ENCODE peak calls at places on chromosomes 16 and 17, in nine cellular contexts. F is transverse colon; T is A549; N is effector memory CD4-positive, alpha-beta T cell; P is left ventricle myocardium inferior; Y is hepatocyte; Q is heart left ventricle; C is ovary; S is Caco-2. G is an unnamed sample. For H3K4me1, the result is how much of the 10 kb centered on the place peaks cover.

GRCh38 chr17:75267403-75268232 is 3.4 kb downstream of the MIF4GD start:
- DNase-seq in F (peak), T (peak), N (no peak), P (no peak), Y (peak), Q (no peak), C (no peak), S (peak), G (no peak)

GRCh38 chr16:2592786-2593185 is 55.0 kb downstream of the PDPK1 start:
- DNase-seq in F (no peak), T (no peak), N (no peak), P (no peak), Y (no peak), Q (no peak), C (no peak), S (no peak), G (no peak)

GRCh38 chr17:3040882-3041281 is 22.5 kb downstream of the OR1D5 start:
- DNase-seq in F (no peak), T (no peak), N (no peak), P (no peak), Y (no peak), Q (no peak), C (no peak), S (no peak), G (no peak)

GRCh38 chr16:55294129-55294528 is 29.9 kb upstream of the IRX6 start:
- DNase-seq in F (no peak), T (no peak), N (no peak), P (no peak), Y (no peak), Q (no peak), C (no peak), S (peak), G (no peak)

GRCh38 chr17:46212634-46213435 is 19.6 kb upstream of the KANSL1 start:
- DNase-seq in F (peak), T (peak), N (peak), P (no peak), Y (peak), Q (peak), C (peak), S (peak), G (no peak)

GRCh38 chr16:24526701-24527470 is 12.5 kb upstream of the RBBP6 start:
- DNase-seq in F (no peak), T (no peak), N (no peak), P (no peak), Y (no peak), Q (no peak), C (no peak), S (no peak), G (no peak)

GRCh38 chr16:31333686-31334649 is 21.0 kb upstream of the ITGAX start:
- DNase-seq in F (no peak), T (peak), N (no peak), P (no peak), Y (peak), Q (no peak), C (no peak), S (peak), G (no peak)

GRCh38 chr16:9225527-9226316 is 134.3 kb downstream of the HAPSTR1 start:
- DNase-seq in F (no peak), T (peak), N (no peak), P (no peak), Y (peak), Q (no peak), C (no peak), S (peak), G (no peak)

GRCh38 chr17:51028176-51028863 is 92.3 kb downstream of the SPAG9 start:
- DNase-seq in F (no peak), T (no peak), N (no peak), P (no peak), Y (no peak), Q (no peak), C (no peak), S (no peak), G (no peak)

GRCh38 chr16:1193143-1193824 is 31.8 kb downstream of the TPSG1 start:
- DNase-seq in F (peak), T (no peak), N (no peak), P (no peak), Y (no peak), Q (no peak), C (no peak), S (peak), G (no peak)

GRCh38 chr16:4392382-4393242 is 21.0 kb downstream of the VASN start:
- DNase-seq in F (no peak), T (no peak), N (no peak), P (peak), Y (peak), Q (peak), C (peak), S (no peak), G (no peak)

GRCh38 chr16:72833491-72833890 is 214.4 kb downstream of the ZFHX3 start:
- DNase-seq in F (no peak), T (peak), N (no peak), P (no peak), Y (no peak), Q (no peak), C (no peak), S (no peak), G (no peak)

GRCh38 chr17:31260151-31260550 is 36.9 kb downstream of the OMG start:
- DNase-seq in F (no peak), T (no peak), N (no peak), P (no peak), Y (no peak), Q (no peak), C (no peak), S (no peak), G (no peak)

GRCh38 chr17:78997881-78998280 is 11.7 kb downstream of the CANT1 start:
- DNase-seq in F (no peak), T (no peak), N (no peak), P (no peak), Y (no peak), Q (no peak), C (no peak), S (no peak), G (peak)

GRCh38 chr16:89828199-89828869 is at the start of gene SPIRE2:
- DNase-seq in F (peak), T (peak), N (peak), P (peak), Y (peak), Q (peak), C (peak), S (peak), G (no peak)

GRCh38 chr17:1906622-1907021 is 76.8 kb downstream of the RPA1 start:
- DNase-seq in F (no peak), T (no peak), N (no peak), P (no peak), Y (peak), Q (no peak), C (no peak), S (peak), G (no peak)

GRCh38 chr16:68972720-68973119 is 129.4 kb downstream of the TANGO6 start:
- DNase-seq in F (peak), T (peak), N (no peak), P (no peak), Y (peak), Q (no peak), C (no peak), S (peak), G (no peak)

GRCh38 chr16:64627288-64627687 is 494.6 kb downstream of the CDH11 start:
- DNase-seq in F (no peak), T (no peak), N (no peak), P (no peak), Y (no peak), Q (no peak), C (no peak), S (no peak), G (no peak)

GRCh38 chr17:49776864-49777263 is 11.6 kb upstream of the KAT7 start:
- DNase-seq in F (no peak), T (no peak), N (no peak), P (no peak), Y (no peak), Q (no peak), C (no peak), S (no peak), G (no peak)

GRCh38 chr16:10827691-10828341 is 9.2 kb upstream of the TVP23A start:
- DNase-seq in F (peak), T (no peak), N (no peak), P (peak), Y (peak), Q (peak), C (peak), S (no peak), G (peak)

GRCh38 chr17:74245145-74245817 is 28.8 kb upstream of the DNAI2 start:
- DNase-seq in F (no peak), T (no peak), N (no peak), P (no peak), Y (no peak), Q (no peak), C (no peak), S (no peak), G (no peak)

GRCh38 chr16:88375236-88376052 is 7.3 kb upstream of the ZNF469 start:
- DNase-seq in F (no peak), T (no peak), N (no peak), P (peak), Y (no peak), Q (peak), C (no peak), S (no peak), G (no peak)

GRCh38 chr17:15490634-15491261 is 23.3 kb upstream of the CDRT4 start:
- DNase-seq in F (peak), T (no peak), N (no peak), P (peak), Y (peak), Q (peak), C (no peak), S (peak), G (peak)

GRCh38 chr16:69725480-69726312 is 664 bp downstream of the NQO1 start:
- DNase-seq in F (no peak), T (no peak), N (no peak), P (no peak), Y (no peak), Q (no peak), C (no peak), S (no peak), G (no peak)

GRCh38 chr17:19645608-19646250 is 2.8 kb upstream of the ALDH3A2 start:
- DNase-seq in F (peak), T (peak), N (peak), P (no peak), Y (peak), Q (no peak), C (no peak), S (peak), G (no peak)

GRCh38 chr17:10757067-10757466 is 27.2 kb upstream of the TMEM220 start:
- DNase-seq in F (no peak), T (peak), N (no peak), P (no peak), Y (peak), Q (no peak), C (no peak), S (peak), G (no peak)

GRCh38 chr17:61749823-61750404 is 113.4 kb downstream of the BRIP1 start:
- DNase-seq in F (no peak), T (no peak), N (no peak), P (no peak), Y (no peak), Q (no peak), C (no peak), S (no peak), G (no peak)

GRCh38 chr16:62225675-62226074 is 189.4 kb upstream of the CDH8 start:
- DNase-seq in F (peak), T (peak), N (no peak), P (peak), Y (peak), Q (peak), C (peak), S (peak), G (peak)

GRCh38 chr17:81682565-81683207 is 911 bp downstream of the ARL16 start:
- DNase-seq in F (no peak), T (no peak), N (no peak), P (no peak), Y (no peak), Q (no peak), C (no peak), S (no peak), G (no peak)

GRCh38 chr16:78522327-78522726 is 422.9 kb downstream of the WWOX start:
- DNase-seq in F (no peak), T (no peak), N (no peak), P (no peak), Y (no peak), Q (no peak), C (no peak), S (no peak), G (no peak)

GRCh38 chr16:23302045-23302956 is at the start of gene SCNN1B:
- DNase-seq in F (peak), T (no peak), N (no peak), P (no peak), Y (no peak), Q (no peak), C (no peak), S (peak), G (no peak)

GRCh38 chr17:64269687-64270649 is 6.9 kb upstream of the TEX2 start:
- DNase-seq in F (no peak), T (no peak), N (no peak), P (no peak), Y (no peak), Q (no peak), C (no peak), S (no peak), G (no peak)

GRCh38 chr16:81316176-81316496 is 1.4 kb downstream of the GAN start:
- DNase-seq in F (no peak), T (no peak), N (no peak), P (no peak), Y (no peak), Q (no peak), C (no peak), S (no peak), G (no peak)

GRCh38 chr16:19135896-19136438 is 22.2 kb downstream of the ITPRIPL2 start:
- DNase-seq in F (peak), T (peak), N (no peak), P (peak), Y (peak), Q (peak), C (no peak), S (peak), G (no peak)

GRCh38 chr16:19138601-19139000 is 24.8 kb downstream of the ITPRIPL2 start:
- DNase-seq in F (peak), T (peak), N (no peak), P (peak), Y (peak), Q (peak), C (no peak), S (peak), G (peak)

GRCh38 chr16:19136549-19137196 is 22.9 kb downstream of the ITPRIPL2 start:
- DNase-seq in F (peak), T (no peak), N (no peak), P (no peak), Y (no peak), Q (no peak), C (no peak), S (no peak), G (peak)

GRCh38 chr16:19137621-19138128 is 23.9 kb downstream of the ITPRIPL2 start:
- DNase-seq in F (no peak), T (no peak), N (no peak), P (no peak), Y (no peak), Q (no peak), C (no peak), S (no peak), G (no peak)

GRCh38 chr16:19137201-19137601 is 23.4 kb downstream of the ITPRIPL2 start:
- DNase-seq in F (no peak), T (no peak), N (no peak), P (no peak), Y (no peak), Q (no peak), C (no peak), S (no peak), G (no peak)
- H3K4me1 ChIP-seq in F (under half), T (half or more), N (under half), P (half or more), Y (under half), Q (half or more), C (under half), S (under half), G (half or more)

DNA sequence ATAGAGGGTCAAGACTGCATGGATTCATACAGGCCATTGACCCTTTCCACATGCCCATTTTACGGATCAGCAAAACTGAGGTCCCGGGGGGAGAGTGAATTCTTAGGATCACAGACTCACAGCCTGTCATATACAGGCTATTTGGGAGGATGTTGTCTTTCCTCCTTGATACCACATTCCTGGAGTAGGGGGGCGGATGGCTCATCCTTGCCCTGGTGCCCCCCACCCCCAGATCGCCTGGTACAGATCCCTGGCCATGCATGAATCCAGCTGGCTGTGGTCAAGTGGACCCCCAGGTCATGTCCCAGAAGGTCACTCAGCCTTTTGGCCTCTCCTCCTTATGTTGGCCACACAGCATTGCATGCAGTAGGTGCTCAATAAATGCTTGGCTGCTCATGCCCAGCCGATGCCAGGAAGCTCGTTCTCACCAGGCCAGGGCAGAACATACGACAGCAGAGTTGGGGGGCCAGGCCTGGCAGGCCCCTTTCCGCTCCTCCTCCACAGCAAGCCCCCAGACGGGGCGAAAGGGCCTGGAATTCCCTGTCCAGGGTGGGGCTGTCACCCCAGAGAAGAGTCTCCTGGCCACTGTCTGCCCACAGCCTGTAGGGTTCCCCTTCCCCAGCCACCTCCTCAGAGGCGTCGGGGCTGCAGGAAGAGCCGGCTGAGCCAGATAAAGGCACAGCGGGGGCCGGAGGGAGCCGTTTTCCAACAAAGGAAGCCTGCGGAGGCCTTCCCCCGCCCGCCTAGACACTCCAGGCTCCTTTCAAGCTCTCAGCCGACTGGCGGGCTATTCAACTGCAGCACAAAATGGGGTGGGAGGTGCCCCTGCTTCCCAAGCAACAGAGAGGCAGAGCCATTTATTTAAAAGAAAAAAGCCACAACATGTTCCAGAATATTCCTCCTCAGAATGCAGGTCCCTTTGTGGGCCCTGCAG is 215.7 kb upstream of the CIBAR2 start:
- DNase-seq in F (no peak), T (no peak), N (no peak), P (no peak), Y (peak), Q (no peak), C (peak), S (no peak), G (no peak)
- H3K4me1 ChIP-seq in F (under half), T (under half), N (under half), P (under half), Y (under half), Q (under half), C (under half), S (under half), G (under half)

GRCh38 chr16:67447508-67448076 is 16.7 kb downstream of the HSD11B2 start:
- DNase-seq in F (peak), T (peak), N (no peak), P (peak), Y (no peak), Q (peak), C (peak), S (peak), G (no peak)

GRCh38 chr16:67445441-67445912 is 14.6 kb downstream of the HSD11B2 start:
- DNase-seq in F (peak), T (no peak), N (no peak), P (peak), Y (no peak), Q (peak), C (peak), S (no peak), G (no peak)

GRCh38 chr16:67448580-67448979 is 17.7 kb downstream of the HSD11B2 start:
- DNase-seq in F (peak), T (no peak), N (no peak), P (no peak), Y (no peak), Q (no peak), C (no peak), S (no peak), G (no peak)

GRCh38 chr16:67445913-67446907 is 15.3 kb downstream of the HSD11B2 start:
- DNase-seq in F (peak), T (no peak), N (no peak), P (peak), Y (peak), Q (peak), C (peak), S (peak), G (no peak)

GRCh38 chr16:67446968-67447507 is 16.1 kb downstream of the HSD11B2 start:
- DNase-seq in F (no peak), T (no peak), N (no peak), P (no peak), Y (no peak), Q (no peak), C (no peak), S (no peak), G (no peak)
- H3K4me1 ChIP-seq in F (half or more), T (under half), N (under half), P (half or more), Y (under half), Q (half or more), C (half or more), S (under half), G (half or more)

DNA sequence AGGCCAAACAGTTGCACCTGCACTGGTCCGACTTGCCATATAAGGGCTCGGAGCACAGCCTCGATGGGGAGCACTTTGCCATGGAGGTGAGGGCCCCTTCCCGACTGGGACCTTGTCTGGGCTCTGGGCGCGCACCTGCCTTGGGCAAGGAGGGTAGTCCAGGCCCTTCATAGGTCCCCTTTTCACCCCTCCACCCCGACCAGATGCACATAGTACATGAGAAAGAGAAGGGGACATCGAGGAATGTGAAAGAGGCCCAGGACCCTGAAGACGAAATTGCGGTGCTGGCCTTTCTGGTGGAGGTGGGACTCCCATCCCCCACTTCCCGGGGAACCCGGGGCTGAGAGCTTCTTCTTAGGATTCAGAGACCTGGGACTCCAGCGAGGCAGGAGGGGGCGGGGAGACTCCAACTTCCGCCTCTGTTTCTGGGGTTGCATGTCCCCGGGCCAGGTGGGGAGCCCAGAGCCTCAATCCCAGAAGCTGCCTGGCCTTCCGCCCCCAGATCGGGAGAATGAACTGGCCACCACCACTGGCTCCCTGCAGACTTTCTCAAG is 7.8 kb downstream of the CA4 start:
- DNase-seq in F (no peak), T (no peak), N (no peak), P (no peak), Y (peak), Q (no peak), C (no peak), S (no peak), G (no peak)
- H3K4me1 ChIP-seq in F (under half), T (under half), N (under half), P (half or more), Y (under half), Q (under half), C (under half), S (under half), G (under half)

GRCh38 chr16:27725271-27726010 is 175.5 kb downstream of the KATNIP start:
- DNase-seq in F (no peak), T (no peak), N (no peak), P (no peak), Y (no peak), Q (no peak), C (no peak), S (no peak), G (no peak)
- H3K4me1 ChIP-seq in F (under half), T (under half), N (under half), P (under half), Y (under half), Q (under half), C (under half), S (under half), G (half or more)

G was measured in suprapubic skin.